ENCODE peak calls at places on chromosomes 1 and 21, in seven cellular contexts. U, I, T, N, F, C and O are unnamed samples.

GRCh38 chr1:96927125-96927524 is 205.5 kb downstream of the PTBP2 start:
- DNase-seq in U (no peak), I (no peak), T (no peak), N (no peak), F (peak), C (no peak), O (no peak)

GRCh38 chr1:206457408-206457807 is 12.9 kb upstream of the IKBKE start:
- DNase-seq in U (no peak), I (no peak), T (no peak), N (no peak), F (peak), C (no peak), O (no peak)

GRCh38 chr1:199272690-199273089 is 633.9 kb downstream of the PTPRC start:
- DNase-seq in U (peak), I (no peak), T (no peak), N (peak), F (peak), C (no peak), O (no peak)

GRCh38 chr1:92992066-92992465 is 30.8 kb upstream of the DIPK1A start:
- DNase-seq in U (no peak), I (no peak), T (no peak), N (no peak), F (no peak), C (no peak), O (no peak)

GRCh38 chr1:168112673-168113305 is 23.9 kb downstream of the GPR161 start:
- DNase-seq in U (peak), I (peak), T (no peak), N (peak), F (peak), C (peak), O (peak)

GRCh38 chr1:176122282-176122681 is 84.8 kb downstream of the COP1 start:
- DNase-seq in U (no peak), I (no peak), T (no peak), N (no peak), F (no peak), C (no peak), O (no peak)

GRCh38 chr1:192566657-192567056 is 8.9 kb upstream of the RGS1 start:
- DNase-seq in U (no peak), I (no peak), T (no peak), N (no peak), F (no peak), C (no peak), O (no peak)

GRCh38 chr1:161200992-161201827 is 957 bp upstream of the NDUFS2 start:
- DNase-seq in U (no peak), I (peak), T (no peak), N (no peak), F (peak), C (no peak), O (no peak)

GRCh38 chr1:179926494-179927205 is 28.0 kb upstream of the CEP350 start:
- DNase-seq in U (no peak), I (no peak), T (no peak), N (no peak), F (peak), C (no peak), O (no peak)

GRCh38 chr1:118984990-118985608 is 3.0 kb downstream of the TBX15 start:
- DNase-seq in U (no peak), I (no peak), T (no peak), N (no peak), F (peak), C (no peak), O (no peak)

GRCh38 chr1:84096121-84096635 is 47.9 kb upstream of the PRKACB start:
- DNase-seq in U (no peak), I (no peak), T (no peak), N (no peak), F (peak), C (no peak), O (no peak)

GRCh38 chr1:177959793-177960515 is 9.9 kb downstream of the SEC16B start:
- DNase-seq in U (peak), I (no peak), T (no peak), N (peak), F (peak), C (no peak), O (no peak)

GRCh38 chr1:42318601-42319000 is 16.4 kb downstream of the FOXJ3 start:
- DNase-seq in U (no peak), I (no peak), T (no peak), N (no peak), F (no peak), C (no peak), O (no peak)

GRCh38 chr1:2304921-2305681 is 77.0 kb downstream of the SKI start:
- DNase-seq in U (no peak), I (no peak), T (no peak), N (no peak), F (no peak), C (no peak), O (no peak)

GRCh38 chr1:71240656-71241055 is 159.8 kb upstream of the ZRANB2 start:
- DNase-seq in U (no peak), I (no peak), T (no peak), N (no peak), F (no peak), C (no peak), O (no peak)

GRCh38 chr1:4397196-4397595 is 257.2 kb upstream of the AJAP1 start:
- DNase-seq in U (no peak), I (no peak), T (no peak), N (no peak), F (no peak), C (no peak), O (no peak)

GRCh38 chr1:9643351-9644256 is 7.9 kb upstream of the PIK3CD start:
- DNase-seq in U (no peak), I (no peak), T (no peak), N (no peak), F (no peak), C (no peak), O (no peak)

GRCh38 chr1:219518168-219518905 is 94.6 kb downstream of the ZC3H11B start:
- DNase-seq in U (no peak), I (no peak), T (no peak), N (no peak), F (peak), C (no peak), O (no peak)

GRCh38 chr1:233315718-233316301 is 11.7 kb upstream of the MAP3K21 start:
- DNase-seq in U (no peak), I (no peak), T (no peak), N (no peak), F (no peak), C (no peak), O (no peak)

GRCh38 chr1:61254629-61255323 is 172.4 kb downstream of the NFIA start:
- DNase-seq in U (no peak), I (peak), T (no peak), N (peak), F (peak), C (no peak), O (no peak)

GRCh38 chr1:231613419-231614349 is 12.9 kb upstream of the DISC1 start:
- DNase-seq in U (no peak), I (no peak), T (no peak), N (no peak), F (no peak), C (no peak), O (no peak)

GRCh38 chr1:76843821-76844448 is 23.3 kb upstream of the ST6GALNAC5 start:
- DNase-seq in U (no peak), I (no peak), T (no peak), N (no peak), F (no peak), C (no peak), O (no peak)

GRCh38 chr1:218658899-218659298 is 313.8 kb downstream of the TGFB2 start:
- DNase-seq in U (peak), I (no peak), T (no peak), N (no peak), F (peak), C (no peak), O (no peak)

GRCh38 chr1:226411619-226412018 is 3.7 kb upstream of the PARP1 start:
- DNase-seq in U (no peak), I (no peak), T (no peak), N (no peak), F (no peak), C (no peak), O (no peak)

GRCh38 chr1:72177711-72178110 is 104.6 kb downstream of the NEGR1 start:
- DNase-seq in U (no peak), I (no peak), T (no peak), N (no peak), F (no peak), C (no peak), O (no peak)

GRCh38 chr1:11432526-11432925 is 46.4 kb upstream of the DISP3 start:
- DNase-seq in U (no peak), I (no peak), T (no peak), N (no peak), F (no peak), C (no peak), O (no peak)

GRCh38 chr1:183245366-183245765 is 59.3 kb downstream of the LAMC2 start:
- DNase-seq in U (no peak), I (no peak), T (no peak), N (no peak), F (no peak), C (no peak), O (no peak)

GRCh38 chr1:53470155-53470554 is 11.0 kb downstream of the DMRTB1 start:
- DNase-seq in U (no peak), I (no peak), T (no peak), N (no peak), F (peak), C (no peak), O (no peak)

GRCh38 chr21:45293214-45293725 is 5.6 kb upstream of the POFUT2 start:
- DNase-seq in U (no peak), I (no peak), T (no peak), N (no peak), F (no peak), C (no peak), O (no peak)

GRCh38 chr1:214720561-214720960 is 117.6 kb downstream of the CENPF start:
- DNase-seq in U (no peak), I (no peak), T (no peak), N (no peak), F (peak), C (no peak), O (no peak)

GRCh38 chr1:15346356-15347030 is 63.2 kb upstream of the EFHD2 start:
- DNase-seq in U (no peak), I (no peak), T (no peak), N (no peak), F (no peak), C (no peak), O (no peak)

GRCh38 chr21:35266546-35266945 is 217.4 kb upstream of the RUNX1 start:
- DNase-seq in U (no peak), I (no peak), T (no peak), N (no peak), F (peak), C (no peak), O (no peak)

GRCh38 chr1:36919491-36920145 is 114.7 kb downstream of the GRIK3 start:
- DNase-seq in U (no peak), I (no peak), T (no peak), N (no peak), F (no peak), C (no peak), O (no peak)

GRCh38 chr1:196563768-196564167 is 44.5 kb downstream of the KCNT2 start:
- DNase-seq in U (no peak), I (no peak), T (no peak), N (no peak), F (no peak), C (no peak), O (no peak)

GRCh38 chr21:32387151-32387550 is 5.7 kb downstream of the URB1 start:
- DNase-seq in U (no peak), I (no peak), T (no peak), N (no peak), F (no peak), C (no peak), O (no peak)